ENCODE peak calls at places on chromosomes 7 and 10, in five cellular contexts. One of them, this sample, is unnamed.

GRCh38 chr7:33677556-33677955 is 227.8 kb upstream of the BMPER start:
- DNase-seq in NCI-H524 treated with DMSO at 0.1 percent for 48 hours: no peak
- DNase-seq in mesothelial cell of epicardium: no peak
- DNase-seq in NCI-H1436: no peak
- DNase-seq in NCI-H226: no peak
- DNase-seq in this sample: no peak

GRCh38 chr7:24455813-24456525 is 117.3 kb upstream of the PALS2 start:
- DNase-seq in NCI-H524 treated with DMSO at 0.1 percent for 48 hours: no peak
- DNase-seq in mesothelial cell of epicardium: no peak
- DNase-seq in NCI-H1436: no peak
- DNase-seq in NCI-H226: no peak
- DNase-seq in this sample: no peak

GRCh38 chr10:11472158-11472753 is 139.2 kb downstream of the USP6NL start:
- DNase-seq in NCI-H524 treated with DMSO at 0.1 percent for 48 hours: no peak
- DNase-seq in mesothelial cell of epicardium: no peak
- DNase-seq in NCI-H1436: peak; percentile 36
- DNase-seq in NCI-H226: peak; percentile 32
- DNase-seq in this sample: peak; percentile 6

GRCh38 chr7:94654764-94655561 is 970 bp downstream of the SGCE start:
- DNase-seq in NCI-H524 treated with DMSO at 0.1 percent for 48 hours: no peak
- DNase-seq in mesothelial cell of epicardium: no peak
- DNase-seq in NCI-H1436: no peak
- DNase-seq in NCI-H226: peak; percentile 25
- DNase-seq in this sample: no peak

GRCh38 chr7:123824754-123825067 is 20.3 kb upstream of the HYAL4 start:
- DNase-seq in NCI-H524 treated with DMSO at 0.1 percent for 48 hours: no peak
- DNase-seq in mesothelial cell of epicardium: no peak
- DNase-seq in NCI-H1436: peak; percentile 12
- DNase-seq in NCI-H226: no peak
- DNase-seq in this sample: no peak

GRCh38 chr10:124072541-124072940 is 20.9 kb downstream of the CHST15 start:
- DNase-seq in NCI-H524 treated with DMSO at 0.1 percent for 48 hours: no peak
- DNase-seq in mesothelial cell of epicardium: no peak
- DNase-seq in NCI-H1436: no peak
- DNase-seq in NCI-H226: no peak
- DNase-seq in this sample: no peak

GRCh38 chr10:119208553-119208940 is 1.2 kb downstream of the GRK5 start:
- DNase-seq in NCI-H524 treated with DMSO at 0.1 percent for 48 hours: no peak
- DNase-seq in mesothelial cell of epicardium: no peak
- DNase-seq in NCI-H1436: no peak
- DNase-seq in NCI-H226: no peak
- DNase-seq in this sample: no peak

GRCh38 chr10:123529146-123529760 is 136.9 kb upstream of the GPR26 start:
- DNase-seq in NCI-H524 treated with DMSO at 0.1 percent for 48 hours: no peak
- DNase-seq in mesothelial cell of epicardium: no peak
- DNase-seq in NCI-H1436: no peak
- DNase-seq in NCI-H226: no peak
- DNase-seq in this sample: no peak

GRCh38 chr7:2309889-2310331 is 4.3 kb downstream of the SNX8 start:
- DNase-seq in NCI-H524 treated with DMSO at 0.1 percent for 48 hours: no peak
- DNase-seq in mesothelial cell of epicardium: no peak
- DNase-seq in NCI-H1436: no peak
- DNase-seq in NCI-H226: peak; percentile 100
- DNase-seq in this sample: no peak